ENCODE peak calls at places on chromosomes 11 and 22, in ten cellular contexts. M is mucosa of descending colon, K is lower leg skin, D is transverse colon, W is A549, H is foreskin fibroblast, V is brain microvascular endothelial cell, U is cardiac muscle cell, O is fibroblast of mammary gland, T is left lung. E is an unnamed sample.

GRCh38 chr11:9267680-9268079 is 2.5 kb upstream of the DENND5A start:
- DNase-seq in M (no peak), K (no peak), D (no peak), W (no peak), H (no peak), V (no peak), U (no peak), O (no peak), T (no peak), E (no peak)

GRCh38 chr11:124898711-124899110 is 1.0 kb upstream of the ROBO4 start:
- DNase-seq in M (no peak), K (no peak), D (no peak), W (no peak), H (peak), V (no peak), U (peak), O (peak), T (no peak), E (no peak)

GRCh38 chr11:113260096-113260425 is 54.3 kb upstream of the TTC12 start:
- DNase-seq in M (no peak), K (no peak), D (no peak), W (no peak), H (no peak), V (no peak), U (no peak), O (no peak), T (no peak), E (no peak)

GRCh38 chr22:40009231-40009769 is 14.5 kb downstream of the FAM83F start:
- DNase-seq in M (no peak), K (no peak), D (peak), W (no peak), H (no peak), V (peak), U (no peak), O (no peak), T (no peak), E (no peak)

GRCh38 chr11:129576652-129577051 is 201.0 kb downstream of the BARX2 start:
- DNase-seq in M (no peak), K (no peak), D (no peak), W (no peak), H (no peak), V (no peak), U (no peak), O (no peak), T (no peak), E (no peak)

GRCh38 chr22:23509571-23510302 is 70.4 kb downstream of the IGLL1 start:
- DNase-seq in M (no peak), K (no peak), D (no peak), W (no peak), H (peak), V (peak), U (peak), O (peak), T (no peak), E (no peak)

GRCh38 chr11:706957-707816 is 1.2 kb downstream of the EPS8L2 start:
- DNase-seq in M (peak), K (no peak), D (peak), W (peak), H (peak), V (no peak), U (no peak), O (no peak), T (peak), E (no peak)

GRCh38 chr22:30219049-30219448 is 27.5 kb downstream of the LIF start:
- DNase-seq in M (no peak), K (no peak), D (no peak), W (no peak), H (peak), V (no peak), U (no peak), O (no peak), T (no peak), E (no peak)

GRCh38 chr11:2774173-2775082 is 74.6 kb upstream of the KCNQ1OT1 start:
- DNase-seq in M (peak), K (peak), D (no peak), W (no peak), H (no peak), V (no peak), U (no peak), O (no peak), T (peak), E (no peak)

DNA sequence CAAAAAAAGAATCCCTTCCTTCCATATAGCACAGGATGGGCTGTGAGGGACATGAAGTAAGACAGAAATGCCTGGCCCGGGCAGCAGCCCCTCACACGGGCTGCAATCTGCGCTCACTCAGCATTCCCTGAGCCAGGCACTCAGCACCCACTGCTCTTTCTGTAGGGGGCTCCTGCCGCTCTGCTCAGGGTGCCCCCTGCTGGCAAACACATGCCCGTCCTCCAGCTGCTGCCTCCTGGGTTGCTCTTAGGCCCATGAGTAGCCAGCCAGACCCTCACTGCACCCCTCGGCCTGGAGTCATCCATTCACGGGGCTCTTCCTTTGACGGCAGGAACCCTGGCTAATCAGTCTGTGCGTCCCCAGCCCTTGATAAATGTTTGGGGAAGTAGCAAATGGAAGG is 6.9 kb downstream of the MCAT start:
- DNase-seq in M (peak), K (no peak), D (peak), W (peak), H (peak), V (no peak), U (peak), O (peak), T (no peak), E (peak)
- TF ChIP-seq CTCF in M (peak), K (no peak), D (peak), W (peak), H (peak), V (peak), U (peak), O (peak), T (peak), E (peak)

GRCh38 chr11:115892016-115892415 is 387.8 kb upstream of the CADM1 start:
- DNase-seq in M (no peak), K (no peak), D (no peak), W (no peak), H (no peak), V (no peak), U (no peak), O (no peak), T (no peak), E (no peak)

GRCh38 chr11:115896084-115896483 is 391.9 kb upstream of the CADM1 start:
- DNase-seq in M (no peak), K (no peak), D (no peak), W (no peak), H (no peak), V (no peak), U (no peak), O (no peak), T (no peak), E (no peak)

GRCh38 chr11:115890500-115890899 is 386.3 kb upstream of the CADM1 start:
- DNase-seq in M (no peak), K (no peak), D (no peak), W (no peak), H (no peak), V (no peak), U (no peak), O (no peak), T (no peak), E (no peak)

GRCh38 chr11:115895594-115895993 is 391.4 kb upstream of the CADM1 start:
- DNase-seq in M (no peak), K (no peak), D (no peak), W (no peak), H (no peak), V (no peak), U (no peak), O (no peak), T (no peak), E (no peak)

DNA sequence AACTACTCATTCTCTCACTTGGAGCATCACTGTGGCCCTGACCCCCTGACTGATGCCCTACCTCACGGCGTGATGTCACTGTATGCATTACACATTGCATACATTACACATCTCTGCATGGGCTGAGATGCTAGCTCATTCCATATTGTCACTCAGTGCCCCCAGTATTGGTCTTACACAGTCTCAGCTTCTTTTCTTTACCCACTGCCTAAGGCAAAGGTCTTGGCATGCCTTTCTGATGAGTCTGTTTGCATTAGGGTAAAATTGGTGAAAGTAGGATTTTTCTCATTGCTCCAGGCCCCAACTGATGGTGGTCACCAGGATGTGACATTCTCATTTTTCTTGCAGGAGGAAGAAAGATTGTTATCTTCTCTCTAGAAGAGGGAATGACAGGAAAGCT is 389.5 kb upstream of the CADM1 start:
- DNase-seq in M (no peak), K (no peak), D (no peak), W (no peak), H (no peak), V (no peak), U (no peak), O (no peak), T (no peak), E (no peak)
- TF ChIP-seq CTCF in M (no peak), K (no peak), D (no peak), W (no peak), H (no peak), V (no peak), U (no peak), O (no peak), T (no peak), E (no peak)

GRCh38 chr11:107747622-107748021 is 35.8 kb upstream of the SLN start:
- DNase-seq in M (no peak), K (no peak), D (no peak), W (no peak), H (no peak), V (no peak), U (no peak), O (no peak), T (no peak), E (no peak)
- TF ChIP-seq CTCF in M (no peak), K (no peak), D (no peak), W (no peak), H (no peak), V (no peak), U (no peak), O (no peak), T (no peak), E (no peak)

DNA sequence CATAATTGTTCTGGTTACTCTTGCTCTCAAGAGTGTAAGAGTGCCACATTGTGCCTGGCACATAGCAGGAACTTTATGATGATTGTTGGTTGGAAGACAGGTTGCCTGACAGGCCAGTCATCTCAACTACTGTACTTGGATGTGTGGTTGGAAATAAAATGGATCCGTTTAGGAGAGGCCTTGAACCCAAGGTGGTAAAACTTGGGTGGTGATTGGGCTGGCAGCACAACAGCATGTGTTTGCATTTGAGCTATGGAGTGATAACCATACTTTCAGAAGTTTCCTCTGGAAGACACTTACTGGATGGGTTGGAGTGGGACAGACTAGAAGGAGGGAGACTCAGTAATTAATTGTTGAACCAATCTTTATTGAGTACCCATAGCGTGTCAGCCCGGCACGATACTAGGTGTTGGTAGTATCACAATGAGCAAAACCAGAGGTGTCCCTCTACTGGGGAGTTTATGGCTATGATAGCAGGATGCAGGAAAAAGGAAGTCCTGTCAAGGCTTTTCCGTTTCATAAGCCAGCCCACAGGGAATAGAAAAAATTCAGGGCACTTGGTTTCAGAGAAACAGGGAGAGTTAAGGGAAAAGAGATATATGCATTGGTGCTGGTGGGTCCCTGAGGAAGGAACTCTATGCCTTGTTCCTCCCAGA is 3.1 kb upstream of the TMEM109 start:
- DNase-seq in M (no peak), K (no peak), D (no peak), W (no peak), H (no peak), V (no peak), U (no peak), O (no peak), T (no peak), E (no peak)
- TF ChIP-seq CTCF in M (no peak), K (no peak), D (no peak), W (no peak), H (no peak), V (peak), U (no peak), O (no peak), T (no peak), E (no peak)

GRCh38 chr22:37569921-37570660 is 9.8 kb downstream of the LGALS2 start:
- DNase-seq in M (peak), K (no peak), D (peak), W (no peak), H (peak), V (no peak), U (no peak), O (no peak), T (no peak), E (no peak)

GRCh38 chr22:37570661-37570976 is 9.3 kb downstream of the LGALS2 start:
- DNase-seq in M (no peak), K (no peak), D (no peak), W (no peak), H (no peak), V (no peak), U (no peak), O (no peak), T (no peak), E (no peak)

GRCh38 chr22:37571992-37572373 is 7.9 kb downstream of the LGALS2 start:
- DNase-seq in M (no peak), K (no peak), D (no peak), W (no peak), H (no peak), V (no peak), U (no peak), O (no peak), T (no peak), E (no peak)

GRCh38 chr22:37569009-37569920 is 9.0 kb downstream of the CDC42EP1 start:
- DNase-seq in M (peak), K (no peak), D (peak), W (no peak), H (peak), V (no peak), U (no peak), O (no peak), T (peak), E (no peak)

DNA sequence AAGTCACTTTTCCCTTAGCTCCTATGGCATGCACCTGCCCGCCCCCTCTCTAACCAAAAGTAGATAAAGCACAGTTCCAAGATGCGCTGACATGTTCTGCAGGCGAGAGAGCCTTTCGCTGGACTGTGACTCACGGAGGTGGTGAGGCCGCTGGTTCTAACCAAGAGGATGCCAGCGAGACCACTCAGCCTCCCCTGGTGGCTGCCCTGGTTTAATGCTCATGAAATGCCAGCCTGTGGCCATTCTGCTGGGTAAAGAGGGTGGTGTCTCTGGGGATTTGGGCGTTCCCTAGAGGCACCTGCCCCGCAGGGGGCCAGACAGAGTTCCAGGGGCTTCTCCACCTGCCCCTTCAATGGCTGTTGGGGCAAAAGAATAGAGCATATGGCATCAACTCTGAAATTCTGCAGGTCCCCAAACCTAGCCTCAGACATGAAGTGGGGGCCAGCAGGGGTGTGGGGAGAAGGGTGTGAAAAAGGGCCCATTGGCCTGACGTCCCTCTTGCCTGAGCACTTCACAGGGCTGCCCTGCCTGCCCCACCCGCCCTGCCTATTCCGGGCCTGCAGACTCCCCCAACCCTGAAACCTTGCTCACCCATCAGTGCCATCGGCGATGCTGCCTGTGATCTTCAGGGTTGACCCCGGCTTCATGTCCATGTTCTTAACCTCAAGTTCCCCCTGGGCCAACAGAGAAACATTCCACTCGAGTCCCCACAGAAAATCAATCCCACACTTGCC is 8.5 kb downstream of the LGALS2 start:
- DNase-seq in M (no peak), K (no peak), D (no peak), W (peak), H (peak), V (no peak), U (no peak), O (no peak), T (no peak), E (no peak)
- TF ChIP-seq CTCF in M (no peak), K (no peak), D (no peak), W (no peak), H (no peak), V (peak), U (peak), O (no peak), T (no peak), E (no peak)

DNA sequence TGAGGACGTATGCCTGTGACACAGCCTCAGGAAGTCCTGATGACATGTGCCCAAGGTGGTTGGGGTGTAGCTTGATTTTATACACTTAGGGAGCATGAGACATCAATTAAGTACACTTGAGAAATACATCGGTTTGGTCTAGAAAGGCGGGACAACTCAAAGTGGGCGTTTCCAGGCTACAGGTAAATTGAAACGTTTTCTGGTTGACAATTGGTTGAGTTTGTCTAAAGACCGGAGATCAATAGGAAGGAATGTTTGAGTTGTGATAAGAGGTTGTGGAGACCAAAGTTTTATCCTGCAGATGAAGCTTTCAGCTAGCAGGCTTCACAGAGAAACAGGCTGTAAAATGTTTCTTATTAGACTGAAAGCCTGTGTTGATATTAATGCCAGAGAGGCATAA is 6.8 kb downstream of the APOL3 start:
- DNase-seq in M (no peak), K (no peak), D (no peak), W (no peak), H (no peak), V (no peak), U (no peak), O (no peak), T (no peak), E (no peak)
- TF ChIP-seq CTCF in M (no peak), K (no peak), D (no peak), W (no peak), H (no peak), V (no peak), U (no peak), O (no peak), T (no peak), E (no peak)

E was measured in D721Med.